ENCODE peak calls at places on chromosomes 4 and X, in four cellular contexts. K is OCI-LY7; T is naive thymus-derived CD4-positive, alpha-beta T cell; V is suprapubic skin. P is an unnamed sample.

GRCh38 chr4:101221294-101221693 is 126.0 kb downstream of the PPP3CA start:
- DNase-seq in V (no peak), T (no peak), K (no peak), P (no peak)

GRCh38 chr4:185834778-185835177 is 22.8 kb upstream of the SORBS2 start:
- DNase-seq in V (no peak), K (no peak), T (no peak), P (no peak)

GRCh38 chrX:42776195-42776594 is 1.8 kb downstream of the PPP1R2C start:
- DNase-seq in T (no peak), V (no peak), K (peak; percentile 66), P (no peak)

GRCh38 chr4:77861500-77861899 is 1.1 kb upstream of the MRPL1 start:
- DNase-seq in T (no peak), K (peak; percentile 38), V (no peak), P (no peak)

GRCh38 chr4:143281507-143282169 is 55.0 kb upstream of the GAB1 start:
- DNase-seq in V (no peak), K (no peak), T (no peak), P (no peak)

GRCh38 chr4:95544433-95545103 is 4.2 kb downstream of the UNC5C start:
- DNase-seq in V (no peak), K (no peak), T (no peak), P (peak; percentile 45)

GRCh38 chrX:23773601-23774175 is 9.3 kb upstream of the SAT1 start:
- DNase-seq in K (peak; percentile 71), T (peak; percentile 57), V (no peak), P (no peak)

GRCh38 chr4:142402925-142403324 is 443.2 kb downstream of the INPP4B start:
- DNase-seq in T (no peak), V (no peak), K (no peak), P (peak; percentile 54)

GRCh38 chr4:148444296-148445070 is 2.3 kb upstream of the NR3C2 start:
- DNase-seq in V (peak; percentile 79), T (peak; percentile 62), K (peak; percentile 14), P (no peak)

GRCh38 chrX:123860983-123861382 is 1.1 kb downstream of the XIAP start:
- DNase-seq in T (no peak), K (peak; percentile 7), V (no peak), P (peak; percentile 56)

GRCh38 chr4:105979506-105979905 is 84.2 kb downstream of the NPNT start:
- DNase-seq in K (no peak), T (no peak), V (no peak), P (no peak)

GRCh38 chr4:54986095-54986846 is 139.1 kb downstream of the KDR start:
- DNase-seq in V (no peak), T (no peak), K (no peak), P (no peak)

GRCh38 chrX:2500091-2500680 is 590 bp downstream of the DHRSX start:
- DNase-seq in V (no peak), T (peak; percentile 13), K (peak; percentile 62), P (peak; percentile 50)

GRCh38 chr4:105594094-105595010 is 41.9 kb downstream of the ARHGEF38 start:
- DNase-seq in K (peak; percentile 5), V (no peak), T (no peak), P (no peak)

GRCh38 chr4:38663021-38663800 is 788 bp upstream of the KLF3 start:
- DNase-seq in T (no peak), V (peak; percentile 92), K (peak; percentile 44), P (peak; percentile 57)

GRCh38 chr4:4524364-4524763 is 17.5 kb downstream of the STX18 start:
- DNase-seq in K (peak; percentile 82), V (no peak), T (no peak), P (peak; percentile 21)

GRCh38 chr4:76987153-76987562 is 37.6 kb downstream of the SEPTIN11 start:
- DNase-seq in T (no peak), V (no peak), K (no peak), P (no peak)

GRCh38 chr4:6912412-6912811 is 2.8 kb downstream of the TBC1D14 start:
- DNase-seq in K (peak; percentile 65), V (no peak), T (no peak), P (no peak)

GRCh38 chr4:6913350-6913749 is 3.7 kb downstream of the TBC1D14 start:
- DNase-seq in T (no peak), V (no peak), K (no peak), P (no peak)

GRCh38 chr4:6916069-6916586 is 6.5 kb downstream of the TBC1D14 start:
- DNase-seq in T (no peak), V (no peak), K (no peak), P (no peak)

GRCh38 chr4:6915041-6916005 is 5.7 kb downstream of the TBC1D14 start:
- DNase-seq in K (no peak), V (no peak), T (no peak), P (no peak)

GRCh38 chr4:6914448-6914847 is 4.8 kb downstream of the TBC1D14 start:
- DNase-seq in V (no peak), K (no peak), T (no peak), P (no peak)
- H3K4me1 ChIP-seq in V (peaks cover 43% of the 10 kb centered on the region), K (peaks cover 48% of the 10 kb centered on the region), T (peaks cover 44% of the 10 kb centered on the region), P (peaks cover 31% of the 10 kb centered on the region)

DNA sequence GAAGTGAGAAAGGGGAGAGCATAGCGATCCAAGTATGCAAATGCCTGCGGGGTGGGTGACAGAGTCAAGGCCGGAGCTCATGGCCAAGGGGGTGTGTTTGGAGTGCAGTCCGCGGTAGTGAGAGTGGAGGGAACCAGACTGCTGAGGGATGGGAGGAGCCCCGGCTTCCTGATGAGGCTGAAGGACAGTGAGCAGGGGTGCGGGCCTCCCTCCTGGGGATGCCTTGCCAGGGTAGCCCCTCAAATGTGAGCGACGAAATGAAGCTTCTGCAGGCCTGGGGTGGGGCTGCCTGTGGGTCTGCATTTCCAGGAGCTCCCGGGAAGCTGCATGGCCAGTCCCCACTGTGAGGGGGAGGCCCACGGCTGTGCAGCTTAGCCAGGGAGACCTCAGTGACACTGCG is 45.0 kb downstream of the PSAPL1 start:
- DNase-seq in K (no peak), V (peak; percentile 74), T (no peak), P (no peak)
- H3K4me1 ChIP-seq in K (no peaks in the 10 kb centered on the region), V (no peaks in the 10 kb centered on the region), T (no peaks in the 10 kb centered on the region), P (no peaks in the 10 kb centered on the region)

GRCh38 chr4:153497988-153498967 is 32.1 kb downstream of the TMEM131L start:
- DNase-seq in T (no peak), K (peak; percentile 61), V (no peak), P (no peak)

GRCh38 chr4:153497091-153497531 is 31.0 kb downstream of the TMEM131L start:
- DNase-seq in V (no peak), T (peak; percentile 71), K (peak; percentile 49), P (peak; percentile 37)

GRCh38 chr4:153495480-153496206 is 29.5 kb downstream of the TMEM131L start:
- DNase-seq in K (no peak), T (peak; percentile 39), V (no peak), P (no peak)

GRCh38 chr4:153501578-153501977 is 35.4 kb downstream of the TMEM131L start:
- DNase-seq in K (no peak), T (no peak), V (no peak), P (no peak)

GRCh38 chr4:153499005-153499404 is 32.8 kb downstream of the TMEM131L start:
- DNase-seq in T (no peak), V (no peak), K (no peak), P (no peak)
- H3K4me1 ChIP-seq in T (peaks cover 37% of the 10 kb centered on the region), V (peaks cover 21% of the 10 kb centered on the region), K (peaks cover 55% of the 10 kb centered on the region), P (peaks cover 19% of the 10 kb centered on the region)

GRCh38 chr4:8409271-8410065 is 31.1 kb downstream of the ACOX3 start:
- DNase-seq in V (no peak), K (no peak), T (no peak), P (peak; percentile 21)
- H3K4me1 ChIP-seq in V (peaks cover 15% of the 10 kb centered on the region), K (no peaks in the 10 kb centered on the region), T (peaks cover 8% of the 10 kb centered on the region), P (no peaks in the 10 kb centered on the region)

GRCh38 chr4:6327220-6327917 is 57.7 kb downstream of the WFS1 start:
- DNase-seq in K (peak; percentile 78), V (peak; percentile 90), T (peak; percentile 69), P (peak; percentile 85)
- H3K4me1 ChIP-seq in K (peaks cover 8% of the 10 kb centered on the region), V (peaks cover 21% of the 10 kb centered on the region), T (no peaks in the 10 kb centered on the region), P (no peaks in the 10 kb centered on the region)

GRCh38 chr4:139144911-139145551 is 32.0 kb downstream of the ELF2 start:
- DNase-seq in K (no peak), T (no peak), V (no peak), P (no peak)
- H3K4me1 ChIP-seq in K (peaks cover 43% of the 10 kb centered on the region), T (no peaks in the 10 kb centered on the region), V (peaks cover 24% of the 10 kb centered on the region), P (peaks cover 15% of the 10 kb centered on the region)

P was measured in cardiac muscle cell.